ENCODE peak calls at places on chromosomes 7 and 10, in five cellular contexts. O is LHCN-M2; E is Calu3; G is activated CD4-positive, alpha-beta T cell treated with anti-CD3 and anti-CD28 coated beads for 48 hours; H is lower lobe of right lung. B is an unnamed sample.

GRCh38 chr10:83607959-83608745 is 531.2 kb upstream of the GHITM start:
- DNase-seq in O (no peak), E (no peak), G (no peak), H (no peak), B (no peak)

GRCh38 chr7:17773289-17773626 is 167.0 kb downstream of the SNX13 start:
- DNase-seq in O (peak), E (peak), G (no peak), H (no peak), B (peak)

GRCh38 chr7:66748127-66748511 is 7.6 kb downstream of the RABGEF1 start:
- DNase-seq in O (no peak), E (no peak), G (no peak), H (no peak), B (no peak)

GRCh38 chr10:113631680-113632079 is 32.2 kb downstream of the NRAP start:
- DNase-seq in O (no peak), E (no peak), G (no peak), H (no peak), B (no peak)

GRCh38 chr7:42156541-42156865 is 80.5 kb downstream of the GLI3 start:
- DNase-seq in O (no peak), E (no peak), G (no peak), H (no peak), B (no peak)

GRCh38 chr10:79344502-79345195 is 2.6 kb upstream of the PPIF start:
- DNase-seq in O (no peak), E (no peak), G (no peak), H (no peak), B (no peak)

GRCh38 chr10:35194471-35194870 is 67.8 kb downstream of the CREM start:
- DNase-seq in O (no peak), E (no peak), G (no peak), H (no peak), B (no peak)

GRCh38 chr7:79531116-79531515 is 77.6 kb upstream of the MAGI2 start:
- DNase-seq in O (no peak), E (no peak), G (no peak), H (no peak), B (no peak)

GRCh38 chr7:13077466-13077865 is 390.0 kb downstream of the ARL4A start:
- DNase-seq in O (peak), E (no peak), G (no peak), H (no peak), B (no peak)

GRCh38 chr7:44383566-44383965 is 58.2 kb upstream of the CAMK2B start:
- DNase-seq in O (peak), E (no peak), G (no peak), H (no peak), B (peak)

GRCh38 chr10:65571011-65571570 is 1354.7 kb upstream of the LRRTM3 start:
- DNase-seq in O (peak), E (peak), G (no peak), H (no peak), B (no peak)

GRCh38 chr10:25125151-25125550 is 49.6 kb upstream of the GPR158 start:
- DNase-seq in O (no peak), E (no peak), G (no peak), H (no peak), B (no peak)

GRCh38 chr10:31677198-31678138 is 251.2 kb downstream of the ARHGAP12 start:
- DNase-seq in O (no peak), E (no peak), G (no peak), H (no peak), B (peak)

GRCh38 chr10:92773776-92774175 is 74.5 kb upstream of the EXOC6 start:
- DNase-seq in O (no peak), E (no peak), G (no peak), H (no peak), B (no peak)

GRCh38 chr10:93745411-93746065 is 12.2 kb upstream of the LGI1 start:
- DNase-seq in O (peak), E (no peak), G (no peak), H (no peak), B (peak)

GRCh38 chr7:105439174-105439893 is 50.6 kb upstream of the SRPK2 start:
- DNase-seq in O (peak), E (peak), G (peak), H (no peak), B (peak)

GRCh38 chr7:1672851-1673486 is 2.9 kb downstream of the ELFN1 start:
- DNase-seq in O (no peak), E (no peak), G (no peak), H (peak), B (no peak)

GRCh38 chr7:158125721-158126120 is 461.9 kb downstream of the PTPRN2 start:
- DNase-seq in O (no peak), E (no peak), G (no peak), H (no peak), B (no peak)

GRCh38 chr7:158585721-158586498 is 1.7 kb downstream of the PTPRN2 start:
- DNase-seq in O (no peak), E (no peak), G (no peak), H (no peak), B (no peak)

GRCh38 chr7:25009271-25009670 is 29.3 kb upstream of the OSBPL3 start:
- DNase-seq in O (peak), E (no peak), G (no peak), H (no peak), B (peak)

GRCh38 chr7:138892016-138892630 is 89.1 kb downstream of the KIAA1549 start:
- DNase-seq in O (no peak), E (no peak), G (no peak), H (no peak), B (no peak)

GRCh38 chr10:16439294-16439693 is 2.5 kb downstream of the PTER start:
- DNase-seq in O (no peak), E (no peak), G (no peak), H (no peak), B (no peak)

GRCh38 chr10:68871105-68871711 is 29.9 kb upstream of the DDX50 start:
- DNase-seq in O (peak), E (no peak), G (peak), H (no peak), B (peak)

GRCh38 chr10:46096426-46096825 is 50.4 kb upstream of the MSMB start:
- DNase-seq in O (peak), E (no peak), G (no peak), H (no peak), B (peak)

GRCh38 chr10:94107191-94107590 is 113.5 kb downstream of the PLCE1 start:
- DNase-seq in O (no peak), E (no peak), G (no peak), H (no peak), B (no peak)

GRCh38 chr7:112140600-112140999 is 65.6 kb downstream of the DOCK4 start:
- DNase-seq in O (no peak), E (no peak), G (no peak), H (no peak), B (no peak)

GRCh38 chr7:47654672-47655340 is 72.9 kb upstream of the TNS3 start:
- DNase-seq in O (peak), E (no peak), G (no peak), H (peak), B (peak)

GRCh38 chr10:101441539-101442455 is 87.8 kb downstream of the BTRC start:
- DNase-seq in O (peak), E (peak), G (peak), H (no peak), B (peak)

GRCh38 chr10:99941942-99942835 is 67.6 kb downstream of the DNMBP start:
- DNase-seq in O (peak), E (no peak), G (no peak), H (no peak), B (no peak)

GRCh38 chr10:110671788-110672579 is 27.8 kb downstream of the RBM20 start:
- DNase-seq in O (peak), E (peak), G (peak), H (peak), B (peak)

GRCh38 chr7:101164071-101164840 is 1.1 kb downstream of the VGF start:
- DNase-seq in O (peak), E (peak), G (no peak), H (no peak), B (peak)

GRCh38 chr7:138726288-138726687 is 25.1 kb upstream of the SVOPL start:
- DNase-seq in O (no peak), E (peak), G (peak), H (no peak), B (no peak)

GRCh38 chr10:86286591-86287421 is 79.8 kb downstream of the GRID1 start:
- DNase-seq in O (no peak), E (no peak), G (no peak), H (no peak), B (no peak)

GRCh38 chr10:11993834-11994468 is 48.7 kb downstream of the UPF2 start:
- DNase-seq in O (no peak), E (no peak), G (no peak), H (no peak), B (no peak)

GRCh38 chr7:35570926-35571325 is 124.0 kb downstream of the HERPUD2 start:
- DNase-seq in O (no peak), E (no peak), G (no peak), H (no peak), B (peak)

GRCh38 chr7:50479743-50480517 is 29.8 kb upstream of the FIGNL1 start:
- DNase-seq in O (no peak), E (no peak), G (no peak), H (no peak), B (no peak)

B was measured in myocyte.